ENCODE peak calls at places on chromosomes 1 and 21, in eight cellular contexts. One of them, this sample, is unnamed.

GRCh38 chr1:153538315-153538821 is 2.4 kb downstream of the S100A5 start:
- DNase-seq in suprapubic skin: no peak
- DNase-seq in GM10248: no peak
- DNase-seq in ovary: no peak
- DNase-seq in right atrium auricular region: no peak
- DNase-seq in heart left ventricle: no peak
- DNase-seq in stomach: peak
- DNase-seq in transverse colon: peak
- DNase-seq in this sample: no peak

GRCh38 chr1:226308166-226308722 is 720 bp downstream of the LIN9 start:
- DNase-seq in heart left ventricle: peak
- DNase-seq in right atrium auricular region: no peak
- DNase-seq in suprapubic skin: peak
- DNase-seq in ovary: peak
- DNase-seq in stomach: peak
- DNase-seq in transverse colon: peak
- DNase-seq in GM10248: peak
- DNase-seq in this sample: no peak

GRCh38 chr1:67674260-67675011 is 10.6 kb upstream of the GADD45A start:
- DNase-seq in GM10248: no peak
- DNase-seq in stomach: no peak
- DNase-seq in ovary: peak
- DNase-seq in transverse colon: peak
- DNase-seq in right atrium auricular region: peak
- DNase-seq in heart left ventricle: peak
- DNase-seq in suprapubic skin: peak
- DNase-seq in this sample: no peak

GRCh38 chr1:68571499-68571898 is 74.6 kb upstream of the DEPDC1 start:
- DNase-seq in transverse colon: no peak
- DNase-seq in right atrium auricular region: no peak
- DNase-seq in heart left ventricle: no peak
- DNase-seq in stomach: no peak
- DNase-seq in suprapubic skin: no peak
- DNase-seq in ovary: no peak
- DNase-seq in GM10248: no peak
- DNase-seq in this sample: no peak

GRCh38 chr1:73998348-73998959 is 199.5 kb downstream of the LRRIQ3 start:
- DNase-seq in GM10248: peak
- DNase-seq in heart left ventricle: no peak
- DNase-seq in ovary: no peak
- DNase-seq in transverse colon: no peak
- DNase-seq in right atrium auricular region: no peak
- DNase-seq in stomach: no peak
- DNase-seq in suprapubic skin: no peak
- DNase-seq in this sample: no peak

GRCh38 chr1:5348732-5349465 is 643.3 kb downstream of the NPHP4 start:
- DNase-seq in ovary: no peak
- DNase-seq in GM10248: no peak
- DNase-seq in right atrium auricular region: no peak
- DNase-seq in stomach: no peak
- DNase-seq in transverse colon: no peak
- DNase-seq in suprapubic skin: no peak
- DNase-seq in heart left ventricle: no peak
- DNase-seq in this sample: no peak

GRCh38 chr1:177471244-177471643 is 300.5 kb downstream of the BRINP2 start:
- DNase-seq in ovary: no peak
- DNase-seq in GM10248: no peak
- DNase-seq in right atrium auricular region: no peak
- DNase-seq in heart left ventricle: no peak
- DNase-seq in suprapubic skin: no peak
- DNase-seq in stomach: no peak
- DNase-seq in transverse colon: no peak
- DNase-seq in this sample: no peak

GRCh38 chr1:5847013-5847654 is 145.1 kb downstream of the NPHP4 start:
- DNase-seq in transverse colon: no peak
- DNase-seq in GM10248: no peak
- DNase-seq in right atrium auricular region: no peak
- DNase-seq in ovary: no peak
- DNase-seq in heart left ventricle: no peak
- DNase-seq in stomach: no peak
- DNase-seq in suprapubic skin: no peak
- DNase-seq in this sample: no peak

GRCh38 chr1:50970927-50971582 is 1.0 kb downstream of the CDKN2C start:
- DNase-seq in ovary: no peak
- DNase-seq in right atrium auricular region: no peak
- DNase-seq in suprapubic skin: no peak
- DNase-seq in transverse colon: no peak
- DNase-seq in stomach: no peak
- DNase-seq in GM10248: no peak
- DNase-seq in heart left ventricle: no peak
- DNase-seq in this sample: no peak

GRCh38 chr1:93569479-93569878 is 112.2 kb downstream of the BCAR3 start:
- DNase-seq in suprapubic skin: no peak
- DNase-seq in stomach: no peak
- DNase-seq in right atrium auricular region: no peak
- DNase-seq in GM10248: no peak
- DNase-seq in ovary: no peak
- DNase-seq in transverse colon: no peak
- DNase-seq in heart left ventricle: no peak
- DNase-seq in this sample: no peak

GRCh38 chr1:54124472-54124871 is 28.3 kb downstream of the CDCP2 start:
- DNase-seq in transverse colon: peak
- DNase-seq in ovary: no peak
- DNase-seq in stomach: peak
- DNase-seq in GM10248: no peak
- DNase-seq in suprapubic skin: no peak
- DNase-seq in right atrium auricular region: no peak
- DNase-seq in heart left ventricle: no peak
- DNase-seq in this sample: no peak

GRCh38 chr21:45466330-45467220 is 61.6 kb downstream of the COL18A1 start:
- DNase-seq in suprapubic skin: peak
- DNase-seq in stomach: no peak
- DNase-seq in GM10248: no peak
- DNase-seq in heart left ventricle: peak
- DNase-seq in ovary: no peak
- DNase-seq in right atrium auricular region: no peak
- DNase-seq in transverse colon: no peak
- DNase-seq in this sample: no peak

GRCh38 chr1:45375104-45376090 is 35.2 kb upstream of the MUTYH start:
- DNase-seq in suprapubic skin: no peak
- DNase-seq in heart left ventricle: no peak
- DNase-seq in stomach: no peak
- DNase-seq in GM10248: peak
- DNase-seq in right atrium auricular region: no peak
- DNase-seq in transverse colon: no peak
- DNase-seq in ovary: no peak
- DNase-seq in this sample: no peak

GRCh38 chr1:100360790-100361232 is 8.5 kb downstream of the CDC14A start:
- DNase-seq in GM10248: no peak
- DNase-seq in ovary: peak
- DNase-seq in transverse colon: no peak
- DNase-seq in right atrium auricular region: no peak
- DNase-seq in stomach: peak
- DNase-seq in suprapubic skin: no peak
- DNase-seq in heart left ventricle: peak
- DNase-seq in this sample: no peak

GRCh38 chr1:230826166-230826875 is 42.0 kb downstream of the C1orf198 start:
- DNase-seq in heart left ventricle: no peak
- DNase-seq in right atrium auricular region: peak
- DNase-seq in suprapubic skin: no peak
- DNase-seq in ovary: no peak
- DNase-seq in GM10248: no peak
- DNase-seq in stomach: no peak
- DNase-seq in transverse colon: no peak
- DNase-seq in this sample: no peak

GRCh38 chr1:108643492-108644333 is 17.2 kb downstream of the HENMT1 start:
- DNase-seq in suprapubic skin: no peak
- DNase-seq in heart left ventricle: no peak
- DNase-seq in right atrium auricular region: no peak
- DNase-seq in GM10248: peak
- DNase-seq in ovary: peak
- DNase-seq in transverse colon: peak
- DNase-seq in stomach: peak
- DNase-seq in this sample: no peak

GRCh38 chr1:189803364-189803763 is 674.3 kb downstream of the BRINP3 start:
- DNase-seq in GM10248: no peak
- DNase-seq in right atrium auricular region: no peak
- DNase-seq in ovary: no peak
- DNase-seq in stomach: no peak
- DNase-seq in transverse colon: no peak
- DNase-seq in suprapubic skin: no peak
- DNase-seq in heart left ventricle: no peak
- DNase-seq in this sample: no peak

GRCh38 chr1:33586111-33586510 is 113.7 kb downstream of the ZSCAN20 start:
- DNase-seq in stomach: no peak
- DNase-seq in heart left ventricle: no peak
- DNase-seq in transverse colon: no peak
- DNase-seq in suprapubic skin: no peak
- DNase-seq in ovary: no peak
- DNase-seq in right atrium auricular region: no peak
- DNase-seq in GM10248: no peak
- DNase-seq in this sample: no peak

GRCh38 chr21:16945580-16945979 is 567.3 kb upstream of the CXADR start:
- DNase-seq in ovary: no peak
- DNase-seq in transverse colon: no peak
- DNase-seq in stomach: no peak
- DNase-seq in suprapubic skin: no peak
- DNase-seq in heart left ventricle: no peak
- DNase-seq in right atrium auricular region: no peak
- DNase-seq in GM10248: no peak
- DNase-seq in this sample: no peak

GRCh38 chr21:17869115-17869514 is 50.0 kb upstream of the C21orf91 start:
- DNase-seq in GM10248: no peak
- DNase-seq in stomach: no peak
- DNase-seq in heart left ventricle: no peak
- DNase-seq in suprapubic skin: no peak
- DNase-seq in ovary: no peak
- DNase-seq in transverse colon: no peak
- DNase-seq in right atrium auricular region: no peak
- DNase-seq in this sample: no peak

GRCh38 chr1:26535201-26535600 is 5.6 kb downstream of the RPS6KA1 start:
- DNase-seq in heart left ventricle: no peak
- DNase-seq in ovary: no peak
- DNase-seq in transverse colon: peak
- DNase-seq in suprapubic skin: no peak
- DNase-seq in right atrium auricular region: no peak
- DNase-seq in GM10248: no peak
- DNase-seq in stomach: no peak
- DNase-seq in this sample: no peak

GRCh38 chr1:160149235-160149634 is 2.2 kb upstream of the ATP1A4 start:
- DNase-seq in transverse colon: no peak
- DNase-seq in suprapubic skin: no peak
- DNase-seq in ovary: no peak
- DNase-seq in heart left ventricle: no peak
- DNase-seq in GM10248: no peak
- DNase-seq in right atrium auricular region: no peak
- DNase-seq in stomach: no peak
- DNase-seq in this sample: no peak

GRCh38 chr1:28248273-28249012 is 10.9 kb upstream of the SESN2 start:
- DNase-seq in heart left ventricle: peak
- DNase-seq in right atrium auricular region: peak
- DNase-seq in transverse colon: peak
- DNase-seq in GM10248: peak
- DNase-seq in suprapubic skin: peak
- DNase-seq in ovary: peak
- DNase-seq in stomach: peak
- DNase-seq in this sample: peak

GRCh38 chr1:183096889-183097288 is 73.7 kb downstream of the LAMC1 start:
- DNase-seq in heart left ventricle: no peak
- DNase-seq in transverse colon: peak
- DNase-seq in ovary: peak
- DNase-seq in right atrium auricular region: no peak
- DNase-seq in suprapubic skin: no peak
- DNase-seq in stomach: no peak
- DNase-seq in GM10248: no peak
- DNase-seq in this sample: no peak

GRCh38 chr1:154476791-154477190 is 25.2 kb upstream of the TDRD10 start:
- DNase-seq in right atrium auricular region: no peak
- DNase-seq in suprapubic skin: peak
- DNase-seq in heart left ventricle: no peak
- DNase-seq in ovary: no peak
- DNase-seq in GM10248: no peak
- DNase-seq in stomach: no peak
- DNase-seq in transverse colon: peak
- DNase-seq in this sample: no peak

GRCh38 chr21:31498985-31499384 is 154.9 kb upstream of the TIAM1 start:
- DNase-seq in transverse colon: no peak
- DNase-seq in heart left ventricle: no peak
- DNase-seq in suprapubic skin: no peak
- DNase-seq in stomach: no peak
- DNase-seq in ovary: no peak
- DNase-seq in GM10248: no peak
- DNase-seq in right atrium auricular region: no peak
- DNase-seq in this sample: no peak
- TF ChIP-seq CTCF in transverse colon: no peak
- TF ChIP-seq CTCF in heart left ventricle: no peak
- TF ChIP-seq CTCF in suprapubic skin: no peak
- TF ChIP-seq CTCF in stomach: no peak
- TF ChIP-seq CTCF in ovary: no peak
- TF ChIP-seq CTCF in GM10248: no peak
- TF ChIP-seq CTCF in right atrium auricular region: no peak
- TF ChIP-seq CTCF in this sample: no peak

GRCh38 chr1:84603941-84604830 is 29.9 kb upstream of the CTBS start:
- DNase-seq in ovary: no peak
- DNase-seq in suprapubic skin: peak
- DNase-seq in transverse colon: no peak
- DNase-seq in stomach: no peak
- DNase-seq in right atrium auricular region: peak
- DNase-seq in GM10248: no peak
- DNase-seq in heart left ventricle: peak
- DNase-seq in this sample: peak
- TF ChIP-seq CTCF in ovary: no peak
- TF ChIP-seq CTCF in suprapubic skin: peak
- TF ChIP-seq CTCF in transverse colon: peak
- TF ChIP-seq CTCF in stomach: peak
- TF ChIP-seq CTCF in right atrium auricular region: peak
- TF ChIP-seq CTCF in GM10248: no peak
- TF ChIP-seq CTCF in heart left ventricle: peak
- TF ChIP-seq CTCF in this sample: peak

GRCh38 chr1:17338706-17339493 is 30.9 kb downstream of the PADI4 start:
- DNase-seq in heart left ventricle: no peak
- DNase-seq in ovary: no peak
- DNase-seq in GM10248: no peak
- DNase-seq in stomach: no peak
- DNase-seq in transverse colon: no peak
- DNase-seq in suprapubic skin: no peak
- DNase-seq in right atrium auricular region: no peak
- DNase-seq in this sample: no peak
- TF ChIP-seq CTCF in heart left ventricle: no peak
- TF ChIP-seq CTCF in ovary: no peak
- TF ChIP-seq CTCF in GM10248: no peak
- TF ChIP-seq CTCF in stomach: no peak
- TF ChIP-seq CTCF in transverse colon: no peak
- TF ChIP-seq CTCF in suprapubic skin: no peak
- TF ChIP-seq CTCF in right atrium auricular region: no peak
- TF ChIP-seq CTCF in this sample: no peak

DNA sequence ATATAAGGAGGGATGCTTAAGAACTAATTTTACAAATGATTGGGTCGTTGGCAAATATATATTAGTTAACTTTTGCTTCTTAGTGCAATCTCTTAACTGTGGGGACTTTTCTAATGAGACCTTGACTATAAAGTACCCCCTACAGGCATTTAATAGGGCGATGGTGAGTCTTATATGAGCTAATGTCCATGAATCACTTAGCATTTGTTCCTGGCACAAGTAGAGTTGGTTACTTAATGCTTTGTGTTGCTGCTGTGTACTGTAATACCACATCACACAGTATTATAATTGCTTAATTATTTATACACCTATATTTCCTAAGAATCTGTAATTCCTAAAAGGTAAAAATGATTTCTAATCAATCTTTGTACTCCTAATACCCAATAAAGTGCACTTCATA is 25.3 kb upstream of the TMCO1 start:
- DNase-seq in heart left ventricle: no peak
- DNase-seq in suprapubic skin: no peak
- DNase-seq in transverse colon: no peak
- DNase-seq in stomach: no peak
- DNase-seq in ovary: no peak
- DNase-seq in right atrium auricular region: no peak
- DNase-seq in GM10248: no peak
- DNase-seq in this sample: no peak
- TF ChIP-seq CTCF in heart left ventricle: no peak
- TF ChIP-seq CTCF in suprapubic skin: no peak
- TF ChIP-seq CTCF in transverse colon: no peak
- TF ChIP-seq CTCF in stomach: no peak
- TF ChIP-seq CTCF in ovary: no peak
- TF ChIP-seq CTCF in right atrium auricular region: no peak
- TF ChIP-seq CTCF in GM10248: no peak
- TF ChIP-seq CTCF in this sample: no peak

This sample was measured in coronary artery.